ENCODE peak calls at places on chromosomes 3 and 15, in eight cellular contexts. S is stimulated activated CD4-positive, alpha-beta T cell treated with anti-CD3 and anti-CD28 coated beads, Interleukin-4, amount 100 ng/mL, for 48 hours; A is fibroblast of gingiva; G is activated T-cell treated with anti-CD3 and anti-CD28 coated beads for 1 hour; W is NCI-H2081; K is lower leg skin; R is neural progenitor cell; Z is progenitor cell of endocrine pancreas. J is an unnamed sample.
A peak's percentile ranks its signal among the peaks of the same experiment; 100 is the strongest.

GRCh38 chr15:76149291-76149910 is 89.6 kb downstream of the TMEM266 start:
- DNase-seq in S (no peak), A (peak; percentile 62), G (no peak), W (no peak), K (no peak), R (no peak), Z (no peak), J (no peak)

GRCh38 chr15:97902140-97902780 is 58.2 kb upstream of the ARRDC4 start:
- DNase-seq in S (no peak), A (peak; percentile 58), G (no peak), W (no peak), K (no peak), R (no peak), Z (no peak), J (no peak)

GRCh38 chr3:111762535-111762934 is 96.5 kb upstream of the PHLDB2 start:
- DNase-seq in S (no peak), A (peak; percentile 75), G (no peak), W (no peak), K (no peak), R (no peak), Z (no peak), J (no peak)

GRCh38 chr3:185950720-185951119 is 12.9 kb upstream of the TRA2B start:
- DNase-seq in S (no peak), A (no peak), G (no peak), W (no peak), K (no peak), R (no peak), Z (no peak), J (no peak)

GRCh38 chr15:26854435-26854834 is 12.4 kb upstream of the GABRA5 start:
- DNase-seq in S (no peak), A (no peak), G (no peak), W (no peak), K (no peak), R (no peak), Z (no peak), J (no peak)

GRCh38 chr3:150349314-150350097 is 58.6 kb upstream of the TSC22D2 start:
- DNase-seq in S (no peak), A (peak; percentile 75), G (no peak), W (no peak), K (no peak), R (peak; percentile 63), Z (no peak), J (no peak)

GRCh38 chr15:98547255-98547654 is 101.1 kb upstream of the IGF1R start:
- DNase-seq in S (no peak), A (no peak), G (no peak), W (no peak), K (no peak), R (no peak), Z (no peak), J (no peak)

GRCh38 chr15:99430881-99431401 is 134.8 kb upstream of the MEF2A start:
- DNase-seq in S (no peak), A (no peak), G (no peak), W (no peak), K (peak; percentile 85), R (no peak), Z (no peak), J (no peak)

GRCh38 chr3:130857336-130858026 is 36.4 kb upstream of the ATP2C1 start:
- DNase-seq in S (no peak), A (no peak), G (no peak), W (no peak), K (no peak), R (no peak), Z (no peak), J (no peak)

GRCh38 chr3:3200632-3201212 is 21.2 kb upstream of the CRBN start:
- DNase-seq in S (no peak), A (peak; percentile 53), G (no peak), W (peak; percentile 29), K (no peak), R (peak; percentile 80), Z (peak; percentile 38), J (no peak)

GRCh38 chr3:44966795-44967278 is 9.1 kb downstream of the ZDHHC3 start:
- DNase-seq in S (no peak), A (no peak), G (no peak), W (no peak), K (no peak), R (no peak), Z (no peak), J (no peak)

GRCh38 chr15:86018679-86019078 is 61.0 kb upstream of the AGBL1 start:
- DNase-seq in S (no peak), A (no peak), G (no peak), W (no peak), K (no peak), R (no peak), Z (no peak), J (no peak)

GRCh38 chr3:134326760-134327593 is 47.3 kb downstream of the AMOTL2 start:
- DNase-seq in S (no peak), A (peak; percentile 99), G (no peak), W (no peak), K (peak; percentile 92), R (peak; percentile 80), Z (no peak), J (no peak)

GRCh38 chr3:189563841-189564563 is 67.2 kb upstream of the TP63 start:
- DNase-seq in S (peak; percentile 10), A (peak; percentile 61), G (no peak), W (no peak), K (no peak), R (no peak), Z (no peak), J (no peak)

GRCh38 chr3:133271491-133271890 is 128.4 kb upstream of the BFSP2 start:
- DNase-seq in S (no peak), A (no peak), G (no peak), W (peak; percentile 9), K (no peak), R (peak; percentile 18), Z (no peak), J (no peak)

GRCh38 chr15:39908186-39908585 is 11.9 kb downstream of the GPR176 start:
- DNase-seq in S (no peak), A (peak; percentile 87), G (no peak), W (no peak), K (no peak), R (no peak), Z (no peak), J (no peak)

GRCh38 chr3:97820780-97821179 is 1.0 kb upstream of the CRYBG3 start:
- DNase-seq in S (no peak), A (no peak), G (no peak), W (no peak), K (no peak), R (no peak), Z (no peak), J (no peak)

GRCh38 chr3:71371282-71371681 is 212.2 kb downstream of the FOXP1 start:
- DNase-seq in S (no peak), A (no peak), G (no peak), W (no peak), K (no peak), R (no peak), Z (no peak), J (no peak)

GRCh38 chr3:51276046-51276445 is 109.0 kb upstream of the MANF start:
- DNase-seq in S (no peak), A (no peak), G (no peak), W (no peak), K (no peak), R (no peak), Z (no peak), J (no peak)

GRCh38 chr3:125591116-125591755 is 4.1 kb downstream of the OSBPL11 start:
- DNase-seq in S (no peak), A (no peak), G (no peak), W (no peak), K (no peak), R (no peak), Z (no peak), J (no peak)

GRCh38 chr15:56215769-56216168 is 27.9 kb downstream of the RFX7 start:
- DNase-seq in S (no peak), A (peak; percentile 53), G (no peak), W (peak; percentile 34), K (no peak), R (no peak), Z (no peak), J (no peak)

GRCh38 chr3:64667887-64668581 is 19.8 kb downstream of the ADAMTS9 start:
- DNase-seq in S (no peak), A (no peak), G (no peak), W (no peak), K (no peak), R (no peak), Z (no peak), J (no peak)

GRCh38 chr3:149783576-149783975 is 8.8 kb downstream of the ANKUB1 start:
- DNase-seq in S (no peak), A (peak; percentile 54), G (no peak), W (no peak), K (no peak), R (no peak), Z (no peak), J (no peak)

GRCh38 chr3:60573494-60573893 is 677.8 kb downstream of the FHIT start:
- DNase-seq in S (no peak), A (no peak), G (no peak), W (no peak), K (no peak), R (peak; percentile 24), Z (no peak), J (no peak)

GRCh38 chr15:70535955-70536338 is 227.4 kb downstream of the UACA start:
- DNase-seq in S (no peak), A (no peak), G (no peak), W (no peak), K (no peak), R (no peak), Z (no peak), J (no peak)

GRCh38 chr3:87507753-87508152 is 231.4 kb upstream of the POU1F1 start:
- DNase-seq in S (no peak), A (no peak), G (no peak), W (no peak), K (no peak), R (no peak), Z (no peak), J (no peak)

GRCh38 chr15:70956196-70956595 is 63.6 kb downstream of the LRRC49 start:
- DNase-seq in S (no peak), A (peak; percentile 44), G (no peak), W (no peak), K (no peak), R (no peak), Z (no peak), J (no peak)

GRCh38 chr3:136804813-136805212 is 14.1 kb upstream of the SLC35G2 start:
- DNase-seq in S (no peak), A (no peak), G (no peak), W (peak; percentile 24), K (no peak), R (no peak), Z (no peak), J (no peak)

GRCh38 chr3:154954750-154955149 is 125.4 kb upstream of the MME start:
- DNase-seq in S (no peak), A (peak; percentile 66), G (no peak), W (no peak), K (no peak), R (peak; percentile 32), Z (no peak), J (no peak)

GRCh38 chr3:71047616-71048531 is 535.7 kb downstream of the FOXP1 start:
- DNase-seq in S (no peak), A (no peak), G (no peak), W (no peak), K (no peak), R (no peak), Z (no peak), J (no peak)

GRCh38 chr3:115788921-115789470 is 165.7 kb downstream of the GAP43 start:
- DNase-seq in S (no peak), A (peak; percentile 81), G (no peak), W (no peak), K (no peak), R (no peak), Z (no peak), J (no peak)

GRCh38 chr15:71329509-71330260 is 214.4 kb downstream of the THSD4 start:
- DNase-seq in S (no peak), A (no peak), G (no peak), W (no peak), K (no peak), R (no peak), Z (no peak), J (no peak)

J was measured in CD8-positive, alpha-beta T cell.